ENCODE peak calls at places on chromosome 16, in four cellular contexts. I is A673, V is upper lobe of right lung, J is testis. T is an unnamed sample.
A peak's percentile ranks its signal among the peaks of the same experiment; 100 is the strongest.

GRCh38 chr16:71467810-71468209 is 5.8 kb upstream of the ZNF23 start:
- DNase-seq in V (no peak), J (peak; percentile 35), I (peak; percentile 35), T (no peak)

GRCh38 chr16:10817514-10817913 is 1.1 kb downstream of the TVP23A start:
- DNase-seq in I (no peak), V (no peak), J (no peak), T (no peak)

GRCh38 chr16:71499775-71500364 is 10.7 kb upstream of the ZNF19 start:
- DNase-seq in V (no peak), I (peak; percentile 67), J (peak; percentile 51), T (peak; percentile 24)

GRCh38 chr16:21703589-21704174 is 39.9 kb downstream of the OTOA start:
- DNase-seq in V (no peak), J (no peak), I (no peak), T (no peak)

GRCh38 chr16:55543470-55543869 is 23.0 kb upstream of the CAPNS2 start:
- DNase-seq in I (peak; percentile 44), J (no peak), V (no peak), T (no peak)

GRCh38 chr16:48353565-48354163 is 31.5 kb downstream of the SIAH1 start:
- DNase-seq in I (peak; percentile 91), V (no peak), J (peak; percentile 70), T (peak; percentile 61)

GRCh38 chr16:66164581-66164980 is 201.9 kb upstream of the CDH5 start:
- DNase-seq in J (no peak), I (no peak), V (no peak), T (no peak)

GRCh38 chr16:11413907-11414595 is 68.8 kb downstream of the RMI2 start:
- DNase-seq in V (no peak), I (no peak), J (no peak), T (no peak)

GRCh38 chr16:70568601-70569217 is 45.1 kb downstream of the SF3B3 start:
- DNase-seq in I (no peak), J (no peak), V (no peak), T (no peak)

GRCh38 chr16:7090628-7091115 is 242.0 kb upstream of the RBFOX1 start:
- DNase-seq in V (no peak), J (no peak), I (no peak), T (no peak)

GRCh38 chr16:81201267-81201666 is 37.2 kb upstream of the BCO1 start:
- DNase-seq in I (no peak), V (no peak), J (no peak), T (no peak)

GRCh38 chr16:67459066-67459857 is 21.7 kb downstream of the ATP6V0D1 start:
- DNase-seq in V (peak; percentile 82), I (no peak), J (peak; percentile 79), T (no peak)

GRCh38 chr16:74297296-74297665 is 667 bp downstream of the PSMD7 start:
- DNase-seq in J (no peak), V (no peak), I (peak; percentile 46), T (no peak)

GRCh38 chr16:18003033-18003432 is 333.5 kb downstream of the NPIPA8 start:
- DNase-seq in I (no peak), J (no peak), V (no peak), T (no peak)

GRCh38 chr16:89026121-89026612 is 49.2 kb upstream of the CBFA2T3 start:
- DNase-seq in I (no peak), J (no peak), V (peak; percentile 1), T (no peak)

GRCh38 chr16:85600078-85600477 is 13.0 kb upstream of the GSE1 start:
- DNase-seq in J (no peak), I (no peak), V (no peak), T (no peak)

GRCh38 chr16:85602402-85602801 is 10.7 kb upstream of the GSE1 start:
- DNase-seq in J (no peak), V (no peak), I (no peak), T (no peak)

GRCh38 chr16:85600905-85601639 is 12.1 kb upstream of the GSE1 start:
- DNase-seq in J (peak; percentile 57), I (no peak), V (no peak), T (no peak)

GRCh38 chr16:85602831-85603755 is 10.0 kb upstream of the GSE1 start:
- DNase-seq in V (no peak), J (no peak), I (no peak), T (no peak)

GRCh38 chr16:85601730-85602401 is 11.3 kb upstream of the GSE1 start:
- DNase-seq in J (peak; percentile 71), V (no peak), I (no peak), T (no peak)
- H3K27ac ChIP-seq in J (peak overlapping the region; percentile 37), V (no peak overlapping the region), I (no peak overlapping the region), T (no peak overlapping the region)

GRCh38 chr16:1155353-1156110 is 2.6 kb downstream of the CACNA1H start:
- DNase-seq in I (no peak), J (no peak), V (no peak), T (no peak)
- H3K27ac ChIP-seq in I (peak overlapping the region; percentile 60), J (peak overlapping the region; percentile 86), V (no peak overlapping the region), T (no peak overlapping the region)

DNA sequence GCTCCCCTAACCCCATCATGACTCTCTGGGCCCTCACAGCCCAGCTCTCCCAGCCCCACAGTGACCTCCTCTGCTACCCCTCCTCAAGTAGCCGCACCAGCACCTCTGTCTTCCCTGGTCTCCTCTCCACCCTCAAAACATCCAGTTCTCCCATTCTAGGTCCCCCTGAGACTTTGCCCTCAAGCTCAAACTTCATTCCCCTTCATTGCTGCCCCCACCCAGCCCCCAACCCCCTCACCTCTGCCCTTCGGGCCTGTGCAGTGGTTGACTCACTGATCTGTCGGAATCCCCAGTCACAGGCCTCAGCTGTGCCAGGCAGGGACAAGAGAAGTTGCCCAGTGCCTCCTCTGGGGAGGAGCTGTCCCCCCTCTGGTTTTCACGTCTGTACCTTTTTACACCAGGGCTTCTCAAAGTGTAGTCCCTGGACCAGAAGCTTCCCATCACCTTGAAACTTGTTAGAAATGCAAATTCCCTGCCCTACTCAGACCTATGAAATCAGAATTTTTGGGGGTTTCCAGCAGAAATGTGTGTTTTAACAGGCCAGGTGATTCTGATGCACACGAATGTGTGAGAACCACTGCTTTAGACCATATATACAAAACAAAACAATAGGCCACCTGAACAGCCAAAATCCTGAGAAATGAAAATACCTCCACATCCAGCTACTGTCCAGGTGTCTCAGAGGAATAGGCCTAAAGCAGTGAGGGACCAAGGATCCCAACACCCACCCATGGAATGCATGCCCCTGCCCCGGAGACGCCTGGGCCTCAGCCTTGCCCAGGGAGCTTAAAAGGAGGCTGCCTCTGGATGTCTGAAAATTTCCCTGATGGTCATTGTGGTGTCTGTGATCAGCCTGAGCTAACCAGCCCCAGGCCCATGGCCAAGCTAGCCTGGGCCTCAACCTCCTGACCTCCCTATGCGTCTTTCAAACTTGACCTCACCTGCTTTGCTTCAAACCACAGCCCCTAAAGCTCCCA is 853 bp upstream of the DOK4 start:
- DNase-seq in V (peak; percentile 46), I (no peak), J (no peak), T (no peak)
- H3K27ac ChIP-seq in V (peak overlapping the region; percentile 42), I (no peak overlapping the region), J (peak overlapping the region; percentile 39), T (no peak overlapping the region)

DNA sequence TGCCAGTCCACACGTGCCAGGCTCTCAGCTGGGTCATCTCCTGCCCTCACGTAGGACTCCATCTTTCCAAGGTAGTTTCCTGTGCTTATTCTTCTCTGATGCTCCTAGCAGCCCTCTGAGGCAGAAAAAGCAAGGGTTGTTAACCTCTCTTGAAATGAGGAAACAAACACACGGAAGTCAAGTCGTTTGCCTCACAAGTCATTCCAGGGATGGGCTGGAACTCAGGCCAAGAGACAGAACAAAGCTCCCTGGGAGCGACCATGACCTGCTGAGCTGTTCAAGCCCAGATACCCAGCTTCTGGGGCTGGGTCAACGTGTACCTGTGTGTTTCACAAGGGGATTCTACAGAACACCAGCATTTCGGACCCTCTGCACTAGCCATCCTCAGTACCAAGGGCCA is 28.2 kb downstream of the SRL start:
- DNase-seq in I (no peak), V (no peak), J (no peak), T (no peak)
- H3K27ac ChIP-seq in I (no peak overlapping the region), V (no peak overlapping the region), J (peak overlapping the region; percentile 94), T (peak overlapping the region; percentile 48)

DNA sequence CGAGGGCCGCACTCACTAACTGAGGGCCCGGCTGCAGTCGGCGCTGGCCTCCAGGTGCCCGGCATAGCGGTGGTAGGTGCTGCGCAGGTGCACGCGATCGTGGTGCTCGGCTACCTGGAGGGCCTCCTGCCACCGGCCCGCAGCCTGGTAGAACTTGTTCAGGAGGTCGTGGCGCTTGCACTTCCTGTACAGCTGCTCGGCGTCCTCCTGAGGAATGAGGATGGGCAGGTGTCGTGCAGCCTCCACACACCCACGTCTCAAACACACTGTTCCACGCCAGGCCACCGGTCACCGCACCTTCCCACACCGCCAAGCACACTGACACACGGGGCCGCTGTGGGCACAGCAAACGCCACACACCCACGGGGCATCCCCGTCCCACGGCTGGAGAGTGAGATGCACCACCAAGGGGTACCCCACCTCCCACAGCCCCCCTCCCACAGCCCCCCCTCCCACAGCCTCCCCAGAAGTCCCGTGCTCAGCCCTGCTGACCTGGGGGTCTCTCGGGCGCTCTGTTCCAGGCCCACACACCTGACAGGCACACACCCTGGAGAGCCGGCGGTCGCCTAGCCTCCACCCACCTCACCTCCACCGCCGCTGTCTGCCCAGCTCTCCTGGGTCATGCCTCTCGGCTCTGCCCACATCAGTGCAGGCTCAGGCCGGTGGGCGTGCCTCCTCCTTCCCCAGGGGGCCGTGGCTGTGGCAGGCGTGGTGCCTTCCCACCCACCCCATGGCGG is 7.4 kb upstream of the TMEM204 start:
- DNase-seq in I (no peak), J (no peak), V (no peak), T (no peak)
- H3K27ac ChIP-seq in I (no peak overlapping the region), J (no peak overlapping the region), V (no peak overlapping the region), T (no peak overlapping the region)

T was measured in SJSA1.